ENCODE peak calls at places on chromosome 16, in six cellular contexts. One of them, this sample, is unnamed.

GRCh38 chr16:67148656-67149275 is 2.0 kb downstream of the B3GNT9 start:
- DNase-seq in Peyer's patch: no peak
- DNase-seq in transverse colon: no peak
- DNase-seq in NCI-H1417 treated with DMSO at 0.1 percent for 48 hours: no peak
- DNase-seq in AG04450: no peak
- DNase-seq in GM19239: no peak
- DNase-seq in this sample: no peak

GRCh38 chr16:893360-893759 is 77.4 kb downstream of the LMF1 start:
- DNase-seq in Peyer's patch: no peak
- DNase-seq in transverse colon: no peak
- DNase-seq in NCI-H1417 treated with DMSO at 0.1 percent for 48 hours: no peak
- DNase-seq in AG04450: no peak
- DNase-seq in GM19239: no peak
- DNase-seq in this sample: no peak

GRCh38 chr16:70395345-70395901 is 43.5 kb downstream of the ST3GAL2 start:
- DNase-seq in Peyer's patch: peak
- DNase-seq in transverse colon: peak
- DNase-seq in NCI-H1417 treated with DMSO at 0.1 percent for 48 hours: no peak
- DNase-seq in AG04450: no peak
- DNase-seq in GM19239: peak
- DNase-seq in this sample: peak

GRCh38 chr16:30609002-30609927 is 924 bp downstream of the ZNF689 start:
- DNase-seq in Peyer's patch: no peak
- DNase-seq in transverse colon: peak
- DNase-seq in NCI-H1417 treated with DMSO at 0.1 percent for 48 hours: no peak
- DNase-seq in AG04450: no peak
- DNase-seq in GM19239: peak
- DNase-seq in this sample: no peak

GRCh38 chr16:27318399-27319256 is 4.9 kb downstream of the IL4R start:
- DNase-seq in Peyer's patch: no peak
- DNase-seq in transverse colon: peak
- DNase-seq in NCI-H1417 treated with DMSO at 0.1 percent for 48 hours: no peak
- DNase-seq in AG04450: no peak
- DNase-seq in GM19239: no peak
- DNase-seq in this sample: no peak

GRCh38 chr16:74871608-74872007 is 97.0 kb upstream of the FA2H start:
- DNase-seq in Peyer's patch: no peak
- DNase-seq in transverse colon: no peak
- DNase-seq in NCI-H1417 treated with DMSO at 0.1 percent for 48 hours: no peak
- DNase-seq in AG04450: no peak
- DNase-seq in GM19239: no peak
- DNase-seq in this sample: no peak

GRCh38 chr16:68617735-68618134 is 27.4 kb upstream of the CDH3 start:
- DNase-seq in Peyer's patch: no peak
- DNase-seq in transverse colon: no peak
- DNase-seq in NCI-H1417 treated with DMSO at 0.1 percent for 48 hours: no peak
- DNase-seq in AG04450: no peak
- DNase-seq in GM19239: no peak
- DNase-seq in this sample: no peak

GRCh38 chr16:4358831-4359561 is 7.9 kb upstream of the PAM16 start:
- DNase-seq in Peyer's patch: peak
- DNase-seq in transverse colon: peak
- DNase-seq in NCI-H1417 treated with DMSO at 0.1 percent for 48 hours: no peak
- DNase-seq in AG04450: no peak
- DNase-seq in GM19239: peak
- DNase-seq in this sample: no peak

GRCh38 chr16:53958481-53958880 is 254.5 kb downstream of the FTO start:
- DNase-seq in Peyer's patch: no peak
- DNase-seq in transverse colon: no peak
- DNase-seq in NCI-H1417 treated with DMSO at 0.1 percent for 48 hours: no peak
- DNase-seq in AG04450: no peak
- DNase-seq in GM19239: no peak
- DNase-seq in this sample: no peak

GRCh38 chr16:84374160-84374489 is 5.8 kb downstream of the ATP2C2 start:
- DNase-seq in Peyer's patch: no peak
- DNase-seq in transverse colon: no peak
- DNase-seq in NCI-H1417 treated with DMSO at 0.1 percent for 48 hours: no peak
- DNase-seq in AG04450: no peak
- DNase-seq in GM19239: no peak
- DNase-seq in this sample: no peak

GRCh38 chr16:64019339-64019738 is 1102.5 kb downstream of the CDH11 start:
- DNase-seq in Peyer's patch: no peak
- DNase-seq in transverse colon: no peak
- DNase-seq in NCI-H1417 treated with DMSO at 0.1 percent for 48 hours: no peak
- DNase-seq in AG04450: no peak
- DNase-seq in GM19239: no peak
- DNase-seq in this sample: no peak

GRCh38 chr16:10770907-10771306 is 27.3 kb downstream of the NUBP1 start:
- DNase-seq in Peyer's patch: no peak
- DNase-seq in transverse colon: no peak
- DNase-seq in NCI-H1417 treated with DMSO at 0.1 percent for 48 hours: no peak
- DNase-seq in AG04450: no peak
- DNase-seq in GM19239: no peak
- DNase-seq in this sample: no peak

This sample was measured in LoVo.